ENCODE peak calls at places on chromosomes 4 and X, in ten cellular contexts. H, X, Y, N, D, O, P, E, Z and J are unnamed samples.

GRCh38 chr4:33171873-33172550 is 2451.8 kb downstream of the PCDH7 start:
- DNase-seq in O (no peak), Z (no peak), E (no peak), H (no peak), P (no peak), Y (no peak), N (no peak), D (peak), X (no peak), J (no peak)

GRCh38 chr4:46432923-46433322 is 43.0 kb upstream of the GABRA2 start:
- DNase-seq in N (no peak), X (no peak), O (no peak), D (no peak), Z (no peak), E (no peak), H (no peak), P (no peak), Y (no peak), J (no peak)

GRCh38 chr4:186760576-186760975 is 36.9 kb upstream of the FAT1 start:
- DNase-seq in Z (no peak), N (no peak), H (no peak), Y (no peak), O (no peak), D (peak), E (no peak), X (no peak), P (peak), J (no peak)

GRCh38 chrX:12446342-12447075 is 308.2 kb downstream of the FRMPD4 start:
- DNase-seq in Z (no peak), O (no peak), X (no peak), E (no peak), N (no peak), Y (no peak), P (peak), D (peak), H (no peak), J (no peak)

GRCh38 chr4:8176547-8177399 is 18.2 kb upstream of the ABLIM2 start:
- DNase-seq in Z (peak), E (peak), O (no peak), Y (no peak), D (peak), H (no peak), P (peak), X (peak), N (no peak), J (peak)

GRCh38 chr4:123997116-123997515 is 600.5 kb downstream of the SPRY1 start:
- DNase-seq in Z (no peak), D (peak), X (no peak), O (no peak), Y (no peak), P (no peak), N (no peak), H (no peak), E (no peak), J (no peak)

GRCh38 chrX:129115104-129115503 is 408.2 kb downstream of the SMARCA1 start:
- DNase-seq in N (peak), D (peak), Y (no peak), Z (no peak), E (no peak), H (no peak), X (peak), O (no peak), P (no peak), J (peak)

GRCh38 chr4:139368990-139369389 is 66.7 kb upstream of the NDUFC1 start:
- DNase-seq in X (no peak), Z (no peak), Y (no peak), E (no peak), H (no peak), N (no peak), P (peak), D (no peak), O (no peak), J (no peak)

GRCh38 chr4:36900446-36900987 is 344.0 kb upstream of the NWD2 start:
- DNase-seq in N (no peak), O (no peak), Y (no peak), D (no peak), Z (no peak), E (no peak), X (no peak), H (no peak), P (no peak), J (no peak)

GRCh38 chr4:151922306-151922705 is 161.5 kb upstream of the GATB start:
- DNase-seq in P (peak), D (no peak), X (no peak), E (no peak), H (no peak), Z (no peak), N (no peak), O (no peak), Y (no peak), J (no peak)

GRCh38 chrX:54473993-54474859 is 21.8 kb downstream of the FGD1 start:
- DNase-seq in Y (no peak), P (no peak), D (peak), H (no peak), N (no peak), O (no peak), E (no peak), X (no peak), Z (no peak), J (no peak)

GRCh38 chr4:4480685-4481393 is 61.0 kb downstream of the STX18 start:
- DNase-seq in Y (no peak), P (no peak), E (no peak), O (no peak), D (no peak), N (no peak), H (no peak), X (no peak), Z (no peak), J (no peak)

GRCh38 chrX:71492086-71493065 is 40.5 kb upstream of the OGT start:
- DNase-seq in Z (peak), O (peak), H (no peak), Y (no peak), E (peak), D (no peak), N (no peak), P (peak), X (peak), J (peak)

GRCh38 chrX:31139966-31140365 is 68.1 kb upstream of the FTHL17 start:
- DNase-seq in P (no peak), Z (no peak), E (no peak), Y (no peak), D (no peak), H (no peak), N (no peak), O (no peak), X (no peak), J (no peak)

GRCh38 chr4:140095694-140096482 is 58.1 kb downstream of the MAML3 start:
- DNase-seq in P (peak), H (no peak), Y (no peak), X (no peak), Z (peak), O (no peak), E (peak), N (no peak), D (peak), J (no peak)

GRCh38 chr4:66160606-66161005 is 490.3 kb upstream of the EPHA5 start:
- DNase-seq in Y (no peak), X (no peak), P (peak), E (no peak), D (peak), O (no peak), Z (no peak), N (no peak), H (no peak), J (no peak)

GRCh38 chr4:7239844-7240243 is 47.5 kb downstream of the SORCS2 start:
- DNase-seq in Y (no peak), H (no peak), N (no peak), P (no peak), X (no peak), D (no peak), Z (no peak), O (no peak), E (no peak), J (no peak)

GRCh38 chr4:152728343-152728742 is 48.5 kb upstream of the TMEM154 start:
- DNase-seq in X (no peak), Z (no peak), N (no peak), D (no peak), E (no peak), Y (no peak), O (no peak), P (no peak), H (no peak), J (no peak)

GRCh38 chrX:77061533-77061932 is 385.7 kb upstream of the FGF16 start:
- DNase-seq in Z (no peak), H (no peak), O (no peak), P (no peak), N (no peak), X (no peak), D (no peak), E (no peak), Y (no peak), J (no peak)

GRCh38 chr4:108141213-108142045 is 27.3 kb downstream of the LEF1 start:
- DNase-seq in Y (no peak), H (peak), O (no peak), X (no peak), Z (no peak), N (no peak), D (no peak), E (no peak), P (no peak), J (no peak)

GRCh38 chr4:138579146-138579545 is 337.0 kb upstream of the SLC7A11 start:
- DNase-seq in X (no peak), Z (no peak), E (no peak), H (no peak), Y (no peak), D (no peak), O (no peak), P (no peak), N (no peak), J (no peak)

GRCh38 chrX:1093112-1093511 is 119.3 kb downstream of the CRLF2 start:
- DNase-seq in P (no peak), H (no peak), N (no peak), X (peak), O (no peak), Z (no peak), D (no peak), E (peak), Y (no peak), J (no peak)

GRCh38 chrX:3713225-3713936 is at the start of gene PRKX:
- DNase-seq in Y (peak), N (peak), H (peak), Z (peak), D (no peak), O (no peak), E (peak), X (peak), P (peak), J (peak)

GRCh38 chr4:185847352-185848078 is 35.5 kb upstream of the SORBS2 start:
- DNase-seq in Y (no peak), D (no peak), X (no peak), P (peak), N (no peak), Z (no peak), O (no peak), E (no peak), H (no peak), J (no peak)

GRCh38 chrX:63658920-63659319 is 126.1 kb downstream of the ARHGEF9 start:
- DNase-seq in X (no peak), P (no peak), Y (no peak), E (no peak), Z (no peak), H (no peak), D (peak), O (no peak), N (no peak), J (no peak)

GRCh38 chr4:113951263-113951662 is 28.2 kb downstream of the ARSJ start:
- DNase-seq in D (peak), N (no peak), P (peak), O (no peak), X (no peak), Y (no peak), E (no peak), H (no peak), Z (no peak), J (no peak)

GRCh38 chr4:55543858-55544257 is 2.9 kb downstream of the CLOCK start:
- DNase-seq in N (no peak), O (no peak), X (peak), D (no peak), P (no peak), Y (no peak), H (no peak), E (no peak), Z (no peak), J (no peak)

GRCh38 chr4:54386270-54386669 is 157.2 kb downstream of the PDGFRA start:
- DNase-seq in H (no peak), Z (no peak), P (no peak), Y (no peak), D (no peak), E (no peak), N (no peak), O (no peak), X (no peak), J (no peak)

GRCh38 chrX:119189586-119189985 is 46.5 kb upstream of the PGRMC1 start:
- DNase-seq in H (no peak), X (no peak), P (no peak), E (no peak), Z (no peak), D (no peak), O (peak), N (no peak), Y (no peak), J (no peak)

GRCh38 chr4:13640149-13640671 is 12.7 kb upstream of the BOD1L1 start:
- DNase-seq in D (peak), N (no peak), X (no peak), Z (no peak), H (no peak), O (no peak), P (peak), E (no peak), Y (peak), J (no peak)

GRCh38 chr4:60744767-60745166 is 455.4 kb upstream of the ADGRL3 start:
- DNase-seq in O (no peak), H (no peak), Y (no peak), Z (no peak), P (no peak), E (no peak), X (no peak), D (peak), N (no peak), J (no peak)